ENCODE peak calls at places on chromosomes 1 and 21, in seven cellular contexts. P, F, X, S, W, E and R are unnamed samples.

GRCh38 chr1:65425697-65426096 is 5.2 kb downstream of the LEPR start:
- DNase-seq in P (peak), F (peak), X (peak), S (no peak), W (no peak), E (peak), R (no peak)

GRCh38 chr21:46229133-46229922 is 754 bp upstream of the LSS start:
- DNase-seq in P (peak), F (no peak), X (no peak), S (no peak), W (peak), E (no peak), R (no peak)

GRCh38 chr1:171581226-171581625 is 40.8 kb upstream of the MYOCOS start:
- DNase-seq in P (no peak), F (no peak), X (no peak), S (no peak), W (no peak), E (no peak), R (no peak)

GRCh38 chr1:94755675-94756074 is 64.5 kb upstream of the SLC44A3 start:
- DNase-seq in P (no peak), F (peak), X (no peak), S (no peak), W (no peak), E (peak), R (no peak)

GRCh38 chr1:36576118-36576517 is 93.4 kb upstream of the CSF3R start:
- DNase-seq in P (peak), F (peak), X (peak), S (peak), W (no peak), E (peak), R (peak)

GRCh38 chr1:57474097-57474750 is 50.4 kb upstream of the DAB1 start:
- DNase-seq in P (no peak), F (peak), X (no peak), S (no peak), W (no peak), E (no peak), R (no peak)

GRCh38 chr1:225834417-225835329 is 24.7 kb downstream of the EPHX1 start:
- DNase-seq in P (no peak), F (no peak), X (no peak), S (no peak), W (no peak), E (no peak), R (no peak)

GRCh38 chr1:113871597-113872113 is at the start of gene PTPN22:
- DNase-seq in P (no peak), F (peak), X (no peak), S (peak), W (peak), E (peak), R (no peak)

GRCh38 chr1:174743654-174744561 is 255.8 kb upstream of the CACYBP start:
- DNase-seq in P (peak), F (peak), X (no peak), S (peak), W (peak), E (no peak), R (no peak)

GRCh38 chr1:241167121-241167619 is 189.8 kb downstream of the RGS7 start:
- DNase-seq in P (no peak), F (no peak), X (no peak), S (no peak), W (no peak), E (no peak), R (no peak)

GRCh38 chr1:187960125-187960638 is 1131.4 kb downstream of the PLA2G4A start:
- DNase-seq in P (no peak), F (no peak), X (no peak), S (no peak), W (no peak), E (no peak), R (no peak)

GRCh38 chr1:187959062-187959461 is 1130.3 kb downstream of the PLA2G4A start:
- DNase-seq in P (no peak), F (no peak), X (no peak), S (no peak), W (no peak), E (no peak), R (no peak)

GRCh38 chr1:187958207-187958606 is 1129.5 kb downstream of the PLA2G4A start:
- DNase-seq in P (no peak), F (no peak), X (no peak), S (no peak), W (no peak), E (no peak), R (no peak)

GRCh38 chr1:187956975-187957374 is 1128.2 kb downstream of the PLA2G4A start:
- DNase-seq in P (no peak), F (no peak), X (no peak), S (no peak), W (no peak), E (no peak), R (no peak)

DNA sequence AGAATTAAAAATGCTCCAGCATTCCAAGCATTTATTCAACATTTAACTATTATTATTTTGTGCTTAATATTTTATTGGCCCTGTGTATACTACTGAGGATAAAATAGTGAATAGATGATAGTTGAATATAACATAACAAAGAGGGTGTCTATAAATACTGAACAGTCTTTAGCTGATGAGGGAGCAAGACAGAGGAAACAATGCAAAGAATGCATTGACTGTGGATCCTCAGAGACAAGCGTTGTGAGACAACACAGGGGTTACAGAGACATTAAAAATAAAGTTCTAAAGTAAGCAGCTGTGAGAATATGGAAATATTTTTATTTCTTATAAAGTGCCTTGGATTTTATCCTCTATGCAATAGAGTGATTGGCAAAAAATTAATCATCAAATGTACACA is 1133.1 kb downstream of the PLA2G4A start:
- DNase-seq in P (peak), F (no peak), X (no peak), S (no peak), W (no peak), E (no peak), R (no peak)
- TF ChIP-seq CTCF in P (no peak), F (no peak), X (no peak), S (no peak), W (no peak), E (no peak), R (no peak)

GRCh38 chr1:50703240-50703639 is 256.8 kb downstream of the FAF1 start:
- DNase-seq in P (peak), F (no peak), X (no peak), S (no peak), W (no peak), E (no peak), R (no peak)
- TF ChIP-seq CTCF in P (no peak), F (no peak), X (no peak), S (no peak), W (no peak), E (no peak), R (no peak)

GRCh38 chr1:31707711-31708110 is 3.9 kb upstream of the COL16A1 start:
- DNase-seq in P (peak), F (peak), X (peak), S (peak), W (no peak), E (peak), R (no peak)
- TF ChIP-seq CTCF in P (peak), F (peak), X (peak), S (peak), W (no peak), E (peak), R (no peak)

DNA sequence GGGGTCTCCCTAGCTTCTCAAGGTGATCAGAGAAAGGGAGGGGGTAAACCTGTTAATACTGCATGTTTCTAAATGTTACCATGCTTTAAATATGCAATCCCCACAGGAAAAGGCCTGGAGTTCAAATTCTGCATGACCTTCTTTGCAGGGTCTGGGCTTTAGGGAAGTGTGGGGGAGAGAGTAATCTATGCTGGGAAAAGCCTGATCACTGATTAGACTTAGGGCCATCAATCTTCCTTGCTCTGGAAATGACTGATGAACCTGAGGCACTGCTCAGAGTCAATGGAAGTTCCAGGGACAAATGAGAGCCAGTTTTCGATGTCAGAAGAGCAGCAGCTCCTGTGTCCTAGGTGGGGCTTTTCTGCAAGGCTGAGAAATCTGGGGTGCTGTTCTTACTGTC is 3.2 kb upstream of the SPRR1A start:
- DNase-seq in P (no peak), F (no peak), X (no peak), S (no peak), W (no peak), E (no peak), R (no peak)
- TF ChIP-seq CTCF in P (no peak), F (no peak), X (no peak), S (no peak), W (no peak), E (no peak), R (no peak)

GRCh38 chr1:197680311-197680710 is 95.0 kb downstream of the DENND1B start:
- DNase-seq in P (no peak), F (no peak), X (no peak), S (no peak), W (no peak), E (no peak), R (no peak)

GRCh38 chr1:197674286-197674685 is 101.0 kb downstream of the DENND1B start:
- DNase-seq in P (peak), F (no peak), X (no peak), S (no peak), W (no peak), E (no peak), R (no peak)

GRCh38 chr1:197675475-197676324 is 99.6 kb downstream of the DENND1B start:
- DNase-seq in P (peak), F (no peak), X (peak), S (no peak), W (peak), E (no peak), R (no peak)

GRCh38 chr1:197677752-197678295 is 97.5 kb downstream of the DENND1B start:
- DNase-seq in P (no peak), F (no peak), X (no peak), S (no peak), W (no peak), E (no peak), R (no peak)

GRCh38 chr1:197677313-197677712 is 98.0 kb downstream of the DENND1B start:
- DNase-seq in P (no peak), F (no peak), X (no peak), S (no peak), W (no peak), E (no peak), R (no peak)
- TF ChIP-seq CTCF in P (no peak), F (no peak), X (no peak), S (no peak), W (no peak), E (no peak), R (no peak)

DNA sequence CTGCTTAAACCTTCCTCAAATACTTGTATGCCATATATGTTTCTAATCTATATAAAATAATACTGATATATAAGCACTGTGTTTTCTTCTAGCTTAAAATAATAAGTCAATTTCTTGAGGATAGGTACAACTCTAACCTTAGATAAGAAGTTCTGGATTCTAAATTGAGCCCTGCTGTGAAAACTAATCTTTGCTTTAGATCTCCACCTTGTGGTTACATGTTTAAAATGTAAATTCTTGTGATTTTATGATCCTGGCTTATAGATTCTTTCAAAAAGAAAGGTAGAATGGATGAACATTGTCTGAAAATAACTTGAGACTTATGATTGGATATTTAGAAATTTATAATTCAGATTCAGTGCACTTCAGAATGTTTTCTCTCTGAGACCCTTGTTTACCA is 38.9 kb upstream of the HMCN1 start:
- DNase-seq in P (peak), F (no peak), X (no peak), S (no peak), W (no peak), E (no peak), R (no peak)
- TF ChIP-seq CTCF in P (no peak), F (peak), X (peak), S (no peak), W (no peak), E (no peak), R (no peak)

DNA sequence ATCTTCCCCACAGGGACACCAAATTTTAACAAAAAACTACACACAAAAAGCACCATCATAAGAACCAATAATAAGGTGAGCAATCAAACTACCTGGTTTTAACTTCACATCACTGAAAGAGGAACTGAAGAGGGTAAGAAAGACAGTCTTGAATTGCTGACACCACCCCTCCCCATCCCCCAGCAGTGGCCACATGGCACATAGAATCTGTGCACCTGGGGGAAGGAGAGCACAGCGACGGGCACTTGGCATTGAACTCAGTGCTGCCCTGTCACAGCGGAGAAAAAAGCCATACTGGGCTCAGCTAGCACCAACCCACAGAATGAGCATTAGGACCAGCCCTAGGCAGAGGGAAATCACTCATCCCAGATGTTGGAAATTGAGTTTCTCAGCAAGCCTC is 640.0 kb upstream of the ADGRL2 start:
- DNase-seq in P (no peak), F (no peak), X (no peak), S (no peak), W (no peak), E (no peak), R (no peak)
- TF ChIP-seq CTCF in P (no peak), F (no peak), X (no peak), S (no peak), W (no peak), E (no peak), R (no peak)

GRCh38 chr1:162038624-162039023 is 15.0 kb upstream of the OLFML2B start:
- DNase-seq in P (no peak), F (no peak), X (no peak), S (no peak), W (no peak), E (no peak), R (no peak)

GRCh38 chr1:162036156-162036555 is 12.5 kb upstream of the OLFML2B start:
- DNase-seq in P (no peak), F (no peak), X (no peak), S (no peak), W (no peak), E (no peak), R (no peak)

GRCh38 chr1:162042361-162042760 is 18.7 kb upstream of the OLFML2B start:
- DNase-seq in P (no peak), F (no peak), X (no peak), S (no peak), W (no peak), E (no peak), R (no peak)

GRCh38 chr1:162035241-162035640 is 11.6 kb upstream of the OLFML2B start:
- DNase-seq in P (no peak), F (no peak), X (peak), S (no peak), W (peak), E (no peak), R (no peak)

DNA sequence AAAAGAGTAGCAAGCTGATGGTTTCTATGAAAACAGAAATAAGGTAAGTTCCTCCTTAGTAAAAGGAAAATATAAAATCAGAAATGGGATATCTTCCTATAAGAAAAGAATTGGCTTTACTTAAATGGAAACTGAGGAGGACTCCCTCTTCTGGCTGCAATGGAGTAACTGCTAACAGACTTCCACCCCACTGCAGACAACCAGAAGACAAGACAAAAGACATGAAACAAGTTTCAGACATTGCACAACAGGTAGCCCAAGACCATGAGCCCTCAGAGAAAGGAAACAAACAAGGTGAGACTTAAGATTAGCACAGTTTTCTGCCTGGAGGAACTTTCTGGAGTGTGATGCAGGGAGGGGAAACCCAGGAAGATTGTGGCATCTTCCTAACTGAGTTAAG is 17.0 kb upstream of the OLFML2B start:
- DNase-seq in P (peak), F (peak), X (no peak), S (no peak), W (peak), E (no peak), R (no peak)
- TF ChIP-seq CTCF in P (peak), F (peak), X (peak), S (peak), W (peak), E (peak), R (no peak)

GRCh38 chr1:3777078-3777547 is 4.6 kb downstream of the SMIM1 start:
- DNase-seq in P (no peak), F (no peak), X (no peak), S (no peak), W (no peak), E (no peak), R (no peak)
- TF ChIP-seq CTCF in P (no peak), F (no peak), X (no peak), S (no peak), W (no peak), E (no peak), R (no peak)

GRCh38 chr1:22171951-22172715 is 29.2 kb upstream of the WNT4 start:
- DNase-seq in P (peak), F (no peak), X (no peak), S (no peak), W (no peak), E (no peak), R (no peak)

GRCh38 chr1:22164841-22165808 is 22.2 kb upstream of the WNT4 start:
- DNase-seq in P (no peak), F (no peak), X (no peak), S (no peak), W (no peak), E (no peak), R (no peak)

GRCh38 chr1:22169816-22170215 is 26.9 kb upstream of the WNT4 start:
- DNase-seq in P (no peak), F (no peak), X (no peak), S (no peak), W (no peak), E (no peak), R (no peak)

GRCh38 chr1:22166439-22166838 is 23.5 kb upstream of the WNT4 start:
- DNase-seq in P (no peak), F (no peak), X (no peak), S (no peak), W (no peak), E (no peak), R (no peak)

GRCh38 chr1:22168412-22168973 is 25.6 kb upstream of the WNT4 start:
- DNase-seq in P (no peak), F (no peak), X (no peak), S (no peak), W (no peak), E (no peak), R (no peak)
- TF ChIP-seq CTCF in P (no peak), F (no peak), X (no peak), S (no peak), W (no peak), E (no peak), R (no peak)